ENCODE peak calls at places on chromosomes 5 and 9, in four cellular contexts. O is AML-193; I is BJ; P is activated effector memory CD4-positive, alpha-beta T cell treated with anti-CD3 and anti-CD28 coated beads, Interleukin-2, amount 50 U/mL, for 16 hours. K is an unnamed sample.

GRCh38 chr9:108416321-108416720 is 439.5 kb downstream of the ACTL7B start:
- DNase-seq in O (no peak), I (no peak), P (no peak), K (no peak)

GRCh38 chr5:175246242-175246891 is 197.6 kb downstream of the DRD1 start:
- DNase-seq in I (peak; percentile 61), O (no peak), P (no peak), K (no peak)

GRCh38 chr9:89619019-89619418 is 14.2 kb downstream of the GADD45G start:
- DNase-seq in O (no peak), I (no peak), P (no peak), K (no peak)

GRCh38 chr5:159792180-159792579 is 124.1 kb upstream of the ADRA1B start:
- DNase-seq in P (no peak), O (no peak), I (no peak), K (no peak)

GRCh38 chr9:21559402-21560280 is 77.5 kb upstream of the IFNE start:
- DNase-seq in O (no peak), I (no peak), P (peak; percentile 79), K (peak; percentile 17)

GRCh38 chr5:150302301-150303069 is at the start of gene ARSI:
- DNase-seq in O (no peak), P (no peak), I (no peak), K (no peak)

GRCh38 chr5:38921174-38921573 is 75.4 kb downstream of the OSMR start:
- DNase-seq in I (no peak), P (no peak), O (no peak), K (no peak)

GRCh38 chr5:94575196-94575595 is 43.2 kb downstream of the KIAA0825 start:
- DNase-seq in I (no peak), P (no peak), O (no peak), K (no peak)

GRCh38 chr9:114489928-114490327 is 15.3 kb downstream of the WHRN start:
- DNase-seq in P (no peak), I (no peak), O (no peak), K (no peak)

GRCh38 chr9:121744002-121744686 is 92.7 kb downstream of the DAB2IP start:
- DNase-seq in P (no peak), O (peak; percentile 7), I (no peak), K (no peak)

GRCh38 chr5:55096860-55097259 is 5.6 kb upstream of the GZMA start:
- DNase-seq in P (peak; percentile 66), O (no peak), I (no peak), K (no peak)

GRCh38 chr9:112867275-112867991 is 23.2 kb downstream of the SLC46A2 start:
- DNase-seq in I (peak; percentile 68), O (no peak), P (no peak), K (no peak)

GRCh38 chr5:149936700-149937091 is 7.9 kb downstream of the PDE6A start:
- DNase-seq in I (no peak), P (no peak), O (no peak), K (no peak)

GRCh38 chr5:44860267-44860666 is 51.5 kb downstream of the MRPS30 start:
- DNase-seq in I (no peak), O (no peak), P (no peak), K (no peak)

GRCh38 chr5:68884144-68884754 is 209.6 kb upstream of the SLC30A5 start:
- DNase-seq in I (no peak), P (no peak), O (no peak), K (no peak)

GRCh38 chr5:54792611-54793404 is 192.6 kb downstream of the ESM1 start:
- DNase-seq in O (no peak), P (no peak), I (no peak), K (no peak)

GRCh38 chr5:69364414-69364813 is 4.9 kb downstream of the AK6 start:
- DNase-seq in O (peak; percentile 64), I (no peak), P (no peak), K (no peak)

GRCh38 chr5:94908889-94909480 is 290.5 kb downstream of the SLF1 start:
- DNase-seq in I (no peak), P (no peak), O (peak; percentile 39), K (no peak)

GRCh38 chr9:2623046-2623865 is 1.7 kb downstream of the VLDLR start:
- DNase-seq in I (no peak), O (peak; percentile 48), P (no peak), K (no peak)

GRCh38 chr5:58184910-58185309 is 275.0 kb downstream of the PLK2 start:
- DNase-seq in O (no peak), P (no peak), I (peak; percentile 9), K (no peak)

GRCh38 chr9:121581775-121582600 is 69.4 kb upstream of the DAB2IP start:
- DNase-seq in P (no peak), I (no peak), O (no peak), K (no peak)

GRCh38 chr5:102845041-102845440 is 89.9 kb downstream of the PAM start:
- DNase-seq in I (no peak), P (no peak), O (no peak), K (no peak)

K was measured in activated B cell treated with CpG ODN at 0.5 μM for 24 hours.